ENCODE peak calls at places on chromosomes 6 and 20, in four cellular contexts. One of them, this sample, is unnamed.

GRCh38 chr20:35171753-35172433 is at the start of gene PROCR:
- DNase-seq in GM23248: peak; percentile 94
- DNase-seq in HCT116: peak; percentile 92
- DNase-seq in GM23338: peak; percentile 87
- DNase-seq in this sample: peak; percentile 51

GRCh38 chr20:10651227-10651990 is 22.4 kb downstream of the JAG1 start:
- DNase-seq in GM23248: peak; percentile 15
- DNase-seq in HCT116: no peak
- DNase-seq in GM23338: no peak
- DNase-seq in this sample: no peak

GRCh38 chr6:129638055-129639019 is 71.6 kb downstream of the ARHGAP18 start:
- DNase-seq in GM23248: no peak
- DNase-seq in HCT116: no peak
- DNase-seq in GM23338: no peak
- DNase-seq in this sample: no peak

GRCh38 chr20:41701596-41702350 is 83.6 kb upstream of the CHD6 start:
- DNase-seq in GM23248: peak; percentile 61
- DNase-seq in HCT116: no peak
- DNase-seq in GM23338: peak; percentile 42
- DNase-seq in this sample: no peak

GRCh38 chr20:1491281-1491840 is at the start of gene SIRPB2:
- DNase-seq in GM23248: no peak
- DNase-seq in HCT116: no peak
- DNase-seq in GM23338: no peak
- DNase-seq in this sample: no peak

GRCh38 chr20:37396520-37397075 is 50.7 kb downstream of the SRC start:
- DNase-seq in GM23248: no peak
- DNase-seq in HCT116: no peak
- DNase-seq in GM23338: peak; percentile 91
- DNase-seq in this sample: peak; percentile 77

GRCh38 chr6:68343901-68344300 is 291.2 kb upstream of the ADGRB3 start:
- DNase-seq in GM23248: peak; percentile 1
- DNase-seq in HCT116: no peak
- DNase-seq in GM23338: peak; percentile 91
- DNase-seq in this sample: peak; percentile 5

GRCh38 chr6:30870546-30870945 is 13.8 kb upstream of the DDR1 start:
- DNase-seq in GM23248: no peak
- DNase-seq in HCT116: no peak
- DNase-seq in GM23338: no peak
- DNase-seq in this sample: no peak

GRCh38 chr6:13278184-13278583 is 50.2 kb downstream of the TBC1D7 start:
- DNase-seq in GM23248: no peak
- DNase-seq in HCT116: no peak
- DNase-seq in GM23338: peak; percentile 72
- DNase-seq in this sample: peak; percentile 48

GRCh38 chr6:47132724-47133123 is 90.6 kb upstream of the ADGRF1 start:
- DNase-seq in GM23248: no peak
- DNase-seq in HCT116: no peak
- DNase-seq in GM23338: no peak
- DNase-seq in this sample: no peak
- TF ChIP-seq EZH2phosphoT487 in GM23248: no peak
- TF ChIP-seq EZH2phosphoT487 in HCT116: no peak
- TF ChIP-seq EZH2phosphoT487 in GM23338: no peak
- TF ChIP-seq EZH2phosphoT487 in this sample: no peak

GRCh38 chr6:14676084-14676483 is 558.5 kb downstream of the CD83 start:
- DNase-seq in GM23248: peak; percentile 77
- DNase-seq in HCT116: no peak
- DNase-seq in GM23338: no peak
- DNase-seq in this sample: no peak
- TF ChIP-seq EZH2phosphoT487 in GM23248: no peak
- TF ChIP-seq EZH2phosphoT487 in HCT116: no peak
- TF ChIP-seq EZH2phosphoT487 in GM23338: no peak
- TF ChIP-seq EZH2phosphoT487 in this sample: no peak

GRCh38 chr6:42380208-42380979 is 71.3 kb downstream of the TRERF1 start:
- DNase-seq in GM23248: no peak
- DNase-seq in HCT116: no peak
- DNase-seq in GM23338: no peak
- DNase-seq in this sample: no peak

GRCh38 chr6:42375905-42376304 is 75.8 kb downstream of the TRERF1 start:
- DNase-seq in GM23248: no peak
- DNase-seq in HCT116: no peak
- DNase-seq in GM23338: no peak
- DNase-seq in this sample: no peak

GRCh38 chr6:42378125-42378524 is 73.6 kb downstream of the TRERF1 start:
- DNase-seq in GM23248: no peak
- DNase-seq in HCT116: no peak
- DNase-seq in GM23338: no peak
- DNase-seq in this sample: no peak

GRCh38 chr6:42381850-42382249 is 69.9 kb downstream of the TRERF1 start:
- DNase-seq in GM23248: no peak
- DNase-seq in HCT116: no peak
- DNase-seq in GM23338: no peak
- DNase-seq in this sample: no peak

GRCh38 chr6:42378536-42378935 is 73.2 kb downstream of the TRERF1 start:
- DNase-seq in GM23248: no peak
- DNase-seq in HCT116: no peak
- DNase-seq in GM23338: no peak
- DNase-seq in this sample: no peak
- TF ChIP-seq EZH2phosphoT487 in GM23248: no peak
- TF ChIP-seq EZH2phosphoT487 in HCT116: no peak
- TF ChIP-seq EZH2phosphoT487 in GM23338: no peak
- TF ChIP-seq EZH2phosphoT487 in this sample: no peak

GRCh38 chr6:24867104-24867703 is 68.5 kb upstream of the ARMH2 start:
- DNase-seq in GM23248: no peak
- DNase-seq in HCT116: no peak
- DNase-seq in GM23338: peak; percentile 29
- DNase-seq in this sample: no peak
- TF ChIP-seq EZH2phosphoT487 in GM23248: no peak
- TF ChIP-seq EZH2phosphoT487 in HCT116: no peak
- TF ChIP-seq EZH2phosphoT487 in GM23338: no peak
- TF ChIP-seq EZH2phosphoT487 in this sample: no peak

This sample was measured in SK-N-SH.